ENCODE peak calls at places on chromosomes 5 and 9, in ten cellular contexts. One of them, this sample, is unnamed.

GRCh38 chr5:167587768-167588167 is 703.7 kb upstream of the WWC1 start:
- DNase-seq in stimulated activated CD8-positive, alpha-beta memory T cell treated with anti-CD3 and anti-CD28 coated beads, Interleukin-4, amount 100 ng/mL, for 1 hour: no peak
- DNase-seq in activated T-helper 2 cell treated with anti-CD3 and anti-CD28 coated beads, Interferon-gamma antibody, Interleukin-2, Interleukin-4, amounts not matched to agents 10 μg/mL and 5 μg/mL and 100 μg/mL, durations not matched to agents 14 hours and 24 hours and 36 hours: no peak
- DNase-seq in ACHN: peak; percentile 42
- DNase-seq in activated CD8-positive, alpha-beta memory T cell treated with anti-CD3 and anti-CD28 coated beads for 4 hours: no peak
- DNase-seq in stimulated activated CD4-positive, alpha-beta T cell treated with anti-CD3 and anti-CD28 coated beads, Interleukin-2, amount 100 ng/mL, for 4 hours: no peak
- DNase-seq in progenitor cell of endocrine pancreas: peak; percentile 19
- DNase-seq in SK-N-SH: peak; percentile 48
- DNase-seq in testis: peak; percentile 40
- DNase-seq in PC-3: peak; percentile 50
- DNase-seq in this sample: no peak

GRCh38 chr9:124779368-124780059 is 2.6 kb downstream of the OLFML2A start:
- DNase-seq in stimulated activated CD8-positive, alpha-beta memory T cell treated with anti-CD3 and anti-CD28 coated beads, Interleukin-4, amount 100 ng/mL, for 1 hour: no peak
- DNase-seq in activated T-helper 2 cell treated with anti-CD3 and anti-CD28 coated beads, Interferon-gamma antibody, Interleukin-2, Interleukin-4, amounts not matched to agents 10 μg/mL and 5 μg/mL and 100 μg/mL, durations not matched to agents 14 hours and 24 hours and 36 hours: peak; percentile 6
- DNase-seq in ACHN: no peak
- DNase-seq in activated CD8-positive, alpha-beta memory T cell treated with anti-CD3 and anti-CD28 coated beads for 4 hours: no peak
- DNase-seq in stimulated activated CD4-positive, alpha-beta T cell treated with anti-CD3 and anti-CD28 coated beads, Interleukin-2, amount 100 ng/mL, for 4 hours: no peak
- DNase-seq in progenitor cell of endocrine pancreas: no peak
- DNase-seq in SK-N-SH: no peak
- DNase-seq in testis: no peak
- DNase-seq in PC-3: peak; percentile 88
- DNase-seq in this sample: peak; percentile 18

GRCh38 chr9:136644343-136644592 is 18.4 kb upstream of the EGFL7 start:
- DNase-seq in stimulated activated CD8-positive, alpha-beta memory T cell treated with anti-CD3 and anti-CD28 coated beads, Interleukin-4, amount 100 ng/mL, for 1 hour: no peak
- DNase-seq in activated T-helper 2 cell treated with anti-CD3 and anti-CD28 coated beads, Interferon-gamma antibody, Interleukin-2, Interleukin-4, amounts not matched to agents 10 μg/mL and 5 μg/mL and 100 μg/mL, durations not matched to agents 14 hours and 24 hours and 36 hours: no peak
- DNase-seq in ACHN: no peak
- DNase-seq in activated CD8-positive, alpha-beta memory T cell treated with anti-CD3 and anti-CD28 coated beads for 4 hours: peak; percentile 47
- DNase-seq in stimulated activated CD4-positive, alpha-beta T cell treated with anti-CD3 and anti-CD28 coated beads, Interleukin-2, amount 100 ng/mL, for 4 hours: no peak
- DNase-seq in progenitor cell of endocrine pancreas: no peak
- DNase-seq in SK-N-SH: no peak
- DNase-seq in testis: peak; percentile 79
- DNase-seq in PC-3: no peak
- DNase-seq in this sample: peak; percentile 81

GRCh38 chr9:123784513-123784912 is 145.4 kb downstream of the DENND1A start:
- DNase-seq in stimulated activated CD8-positive, alpha-beta memory T cell treated with anti-CD3 and anti-CD28 coated beads, Interleukin-4, amount 100 ng/mL, for 1 hour: no peak
- DNase-seq in activated T-helper 2 cell treated with anti-CD3 and anti-CD28 coated beads, Interferon-gamma antibody, Interleukin-2, Interleukin-4, amounts not matched to agents 10 μg/mL and 5 μg/mL and 100 μg/mL, durations not matched to agents 14 hours and 24 hours and 36 hours: no peak
- DNase-seq in ACHN: no peak
- DNase-seq in activated CD8-positive, alpha-beta memory T cell treated with anti-CD3 and anti-CD28 coated beads for 4 hours: no peak
- DNase-seq in stimulated activated CD4-positive, alpha-beta T cell treated with anti-CD3 and anti-CD28 coated beads, Interleukin-2, amount 100 ng/mL, for 4 hours: no peak
- DNase-seq in progenitor cell of endocrine pancreas: no peak
- DNase-seq in SK-N-SH: no peak
- DNase-seq in testis: no peak
- DNase-seq in PC-3: no peak
- DNase-seq in this sample: no peak

GRCh38 chr5:116571568-116572321 is 2.9 kb downstream of the SEMA6A start:
- DNase-seq in stimulated activated CD8-positive, alpha-beta memory T cell treated with anti-CD3 and anti-CD28 coated beads, Interleukin-4, amount 100 ng/mL, for 1 hour: no peak
- DNase-seq in activated T-helper 2 cell treated with anti-CD3 and anti-CD28 coated beads, Interferon-gamma antibody, Interleukin-2, Interleukin-4, amounts not matched to agents 10 μg/mL and 5 μg/mL and 100 μg/mL, durations not matched to agents 14 hours and 24 hours and 36 hours: no peak
- DNase-seq in ACHN: peak; percentile 62
- DNase-seq in activated CD8-positive, alpha-beta memory T cell treated with anti-CD3 and anti-CD28 coated beads for 4 hours: no peak
- DNase-seq in stimulated activated CD4-positive, alpha-beta T cell treated with anti-CD3 and anti-CD28 coated beads, Interleukin-2, amount 100 ng/mL, for 4 hours: no peak
- DNase-seq in progenitor cell of endocrine pancreas: no peak
- DNase-seq in SK-N-SH: peak; percentile 25
- DNase-seq in testis: peak; percentile 30
- DNase-seq in PC-3: no peak
- DNase-seq in this sample: peak; percentile 32

GRCh38 chr9:98312365-98312764 is 56.9 kb upstream of the TBC1D2 start:
- DNase-seq in stimulated activated CD8-positive, alpha-beta memory T cell treated with anti-CD3 and anti-CD28 coated beads, Interleukin-4, amount 100 ng/mL, for 1 hour: no peak
- DNase-seq in activated T-helper 2 cell treated with anti-CD3 and anti-CD28 coated beads, Interferon-gamma antibody, Interleukin-2, Interleukin-4, amounts not matched to agents 10 μg/mL and 5 μg/mL and 100 μg/mL, durations not matched to agents 14 hours and 24 hours and 36 hours: no peak
- DNase-seq in ACHN: no peak
- DNase-seq in activated CD8-positive, alpha-beta memory T cell treated with anti-CD3 and anti-CD28 coated beads for 4 hours: no peak
- DNase-seq in stimulated activated CD4-positive, alpha-beta T cell treated with anti-CD3 and anti-CD28 coated beads, Interleukin-2, amount 100 ng/mL, for 4 hours: no peak
- DNase-seq in progenitor cell of endocrine pancreas: no peak
- DNase-seq in SK-N-SH: no peak
- DNase-seq in testis: no peak
- DNase-seq in PC-3: no peak
- DNase-seq in this sample: no peak

GRCh38 chr5:68243251-68243650 is 27.7 kb downstream of the PIK3R1 start:
- DNase-seq in stimulated activated CD8-positive, alpha-beta memory T cell treated with anti-CD3 and anti-CD28 coated beads, Interleukin-4, amount 100 ng/mL, for 1 hour: no peak
- DNase-seq in activated T-helper 2 cell treated with anti-CD3 and anti-CD28 coated beads, Interferon-gamma antibody, Interleukin-2, Interleukin-4, amounts not matched to agents 10 μg/mL and 5 μg/mL and 100 μg/mL, durations not matched to agents 14 hours and 24 hours and 36 hours: no peak
- DNase-seq in ACHN: no peak
- DNase-seq in activated CD8-positive, alpha-beta memory T cell treated with anti-CD3 and anti-CD28 coated beads for 4 hours: no peak
- DNase-seq in stimulated activated CD4-positive, alpha-beta T cell treated with anti-CD3 and anti-CD28 coated beads, Interleukin-2, amount 100 ng/mL, for 4 hours: no peak
- DNase-seq in progenitor cell of endocrine pancreas: no peak
- DNase-seq in SK-N-SH: no peak
- DNase-seq in testis: no peak
- DNase-seq in PC-3: no peak
- DNase-seq in this sample: no peak

GRCh38 chr9:112176410-112177010 is 1.4 kb upstream of the SUSD1 start:
- DNase-seq in stimulated activated CD8-positive, alpha-beta memory T cell treated with anti-CD3 and anti-CD28 coated beads, Interleukin-4, amount 100 ng/mL, for 1 hour: no peak
- DNase-seq in activated T-helper 2 cell treated with anti-CD3 and anti-CD28 coated beads, Interferon-gamma antibody, Interleukin-2, Interleukin-4, amounts not matched to agents 10 μg/mL and 5 μg/mL and 100 μg/mL, durations not matched to agents 14 hours and 24 hours and 36 hours: peak; percentile 33
- DNase-seq in ACHN: peak; percentile 24
- DNase-seq in activated CD8-positive, alpha-beta memory T cell treated with anti-CD3 and anti-CD28 coated beads for 4 hours: no peak
- DNase-seq in stimulated activated CD4-positive, alpha-beta T cell treated with anti-CD3 and anti-CD28 coated beads, Interleukin-2, amount 100 ng/mL, for 4 hours: no peak
- DNase-seq in progenitor cell of endocrine pancreas: no peak
- DNase-seq in SK-N-SH: no peak
- DNase-seq in testis: no peak
- DNase-seq in PC-3: no peak
- DNase-seq in this sample: no peak

GRCh38 chr5:10106806-10107205 is 142.9 kb downstream of the ATPSCKMT start:
- DNase-seq in stimulated activated CD8-positive, alpha-beta memory T cell treated with anti-CD3 and anti-CD28 coated beads, Interleukin-4, amount 100 ng/mL, for 1 hour: no peak
- DNase-seq in activated T-helper 2 cell treated with anti-CD3 and anti-CD28 coated beads, Interferon-gamma antibody, Interleukin-2, Interleukin-4, amounts not matched to agents 10 μg/mL and 5 μg/mL and 100 μg/mL, durations not matched to agents 14 hours and 24 hours and 36 hours: no peak
- DNase-seq in ACHN: no peak
- DNase-seq in activated CD8-positive, alpha-beta memory T cell treated with anti-CD3 and anti-CD28 coated beads for 4 hours: no peak
- DNase-seq in stimulated activated CD4-positive, alpha-beta T cell treated with anti-CD3 and anti-CD28 coated beads, Interleukin-2, amount 100 ng/mL, for 4 hours: no peak
- DNase-seq in progenitor cell of endocrine pancreas: no peak
- DNase-seq in SK-N-SH: no peak
- DNase-seq in testis: no peak
- DNase-seq in PC-3: no peak
- DNase-seq in this sample: no peak

GRCh38 chr9:121651295-121652036 is at the start of gene DAB2IP:
- DNase-seq in stimulated activated CD8-positive, alpha-beta memory T cell treated with anti-CD3 and anti-CD28 coated beads, Interleukin-4, amount 100 ng/mL, for 1 hour: no peak
- DNase-seq in activated T-helper 2 cell treated with anti-CD3 and anti-CD28 coated beads, Interferon-gamma antibody, Interleukin-2, Interleukin-4, amounts not matched to agents 10 μg/mL and 5 μg/mL and 100 μg/mL, durations not matched to agents 14 hours and 24 hours and 36 hours: no peak
- DNase-seq in ACHN: peak; percentile 4
- DNase-seq in activated CD8-positive, alpha-beta memory T cell treated with anti-CD3 and anti-CD28 coated beads for 4 hours: no peak
- DNase-seq in stimulated activated CD4-positive, alpha-beta T cell treated with anti-CD3 and anti-CD28 coated beads, Interleukin-2, amount 100 ng/mL, for 4 hours: no peak
- DNase-seq in progenitor cell of endocrine pancreas: peak; percentile 63
- DNase-seq in SK-N-SH: peak; percentile 93
- DNase-seq in testis: peak; percentile 61
- DNase-seq in PC-3: peak; percentile 52
- DNase-seq in this sample: peak; percentile 50

GRCh38 chr9:98494852-98495251 is 213.9 kb downstream of the GABBR2 start:
- DNase-seq in stimulated activated CD8-positive, alpha-beta memory T cell treated with anti-CD3 and anti-CD28 coated beads, Interleukin-4, amount 100 ng/mL, for 1 hour: no peak
- DNase-seq in activated T-helper 2 cell treated with anti-CD3 and anti-CD28 coated beads, Interferon-gamma antibody, Interleukin-2, Interleukin-4, amounts not matched to agents 10 μg/mL and 5 μg/mL and 100 μg/mL, durations not matched to agents 14 hours and 24 hours and 36 hours: no peak
- DNase-seq in ACHN: no peak
- DNase-seq in activated CD8-positive, alpha-beta memory T cell treated with anti-CD3 and anti-CD28 coated beads for 4 hours: no peak
- DNase-seq in stimulated activated CD4-positive, alpha-beta T cell treated with anti-CD3 and anti-CD28 coated beads, Interleukin-2, amount 100 ng/mL, for 4 hours: no peak
- DNase-seq in progenitor cell of endocrine pancreas: no peak
- DNase-seq in SK-N-SH: no peak
- DNase-seq in testis: no peak
- DNase-seq in PC-3: no peak
- DNase-seq in this sample: peak; percentile 14

GRCh38 chr9:29866556-29866955 is 2293.3 kb upstream of the C9orf72 start:
- DNase-seq in stimulated activated CD8-positive, alpha-beta memory T cell treated with anti-CD3 and anti-CD28 coated beads, Interleukin-4, amount 100 ng/mL, for 1 hour: no peak
- DNase-seq in activated T-helper 2 cell treated with anti-CD3 and anti-CD28 coated beads, Interferon-gamma antibody, Interleukin-2, Interleukin-4, amounts not matched to agents 10 μg/mL and 5 μg/mL and 100 μg/mL, durations not matched to agents 14 hours and 24 hours and 36 hours: no peak
- DNase-seq in ACHN: no peak
- DNase-seq in activated CD8-positive, alpha-beta memory T cell treated with anti-CD3 and anti-CD28 coated beads for 4 hours: no peak
- DNase-seq in stimulated activated CD4-positive, alpha-beta T cell treated with anti-CD3 and anti-CD28 coated beads, Interleukin-2, amount 100 ng/mL, for 4 hours: no peak
- DNase-seq in progenitor cell of endocrine pancreas: no peak
- DNase-seq in SK-N-SH: no peak
- DNase-seq in testis: no peak
- DNase-seq in PC-3: no peak
- DNase-seq in this sample: no peak

GRCh38 chr5:6503342-6503741 is 54.7 kb downstream of the UBE2QL1 start:
- DNase-seq in stimulated activated CD8-positive, alpha-beta memory T cell treated with anti-CD3 and anti-CD28 coated beads, Interleukin-4, amount 100 ng/mL, for 1 hour: no peak
- DNase-seq in activated T-helper 2 cell treated with anti-CD3 and anti-CD28 coated beads, Interferon-gamma antibody, Interleukin-2, Interleukin-4, amounts not matched to agents 10 μg/mL and 5 μg/mL and 100 μg/mL, durations not matched to agents 14 hours and 24 hours and 36 hours: no peak
- DNase-seq in ACHN: no peak
- DNase-seq in activated CD8-positive, alpha-beta memory T cell treated with anti-CD3 and anti-CD28 coated beads for 4 hours: no peak
- DNase-seq in stimulated activated CD4-positive, alpha-beta T cell treated with anti-CD3 and anti-CD28 coated beads, Interleukin-2, amount 100 ng/mL, for 4 hours: no peak
- DNase-seq in progenitor cell of endocrine pancreas: no peak
- DNase-seq in SK-N-SH: no peak
- DNase-seq in testis: no peak
- DNase-seq in PC-3: no peak
- DNase-seq in this sample: no peak

GRCh38 chr5:32639943-32640342 is 54.6 kb downstream of the SUB1 start:
- DNase-seq in stimulated activated CD8-positive, alpha-beta memory T cell treated with anti-CD3 and anti-CD28 coated beads, Interleukin-4, amount 100 ng/mL, for 1 hour: no peak
- DNase-seq in activated T-helper 2 cell treated with anti-CD3 and anti-CD28 coated beads, Interferon-gamma antibody, Interleukin-2, Interleukin-4, amounts not matched to agents 10 μg/mL and 5 μg/mL and 100 μg/mL, durations not matched to agents 14 hours and 24 hours and 36 hours: no peak
- DNase-seq in ACHN: no peak
- DNase-seq in activated CD8-positive, alpha-beta memory T cell treated with anti-CD3 and anti-CD28 coated beads for 4 hours: no peak
- DNase-seq in stimulated activated CD4-positive, alpha-beta T cell treated with anti-CD3 and anti-CD28 coated beads, Interleukin-2, amount 100 ng/mL, for 4 hours: no peak
- DNase-seq in progenitor cell of endocrine pancreas: no peak
- DNase-seq in SK-N-SH: no peak
- DNase-seq in testis: no peak
- DNase-seq in PC-3: peak; percentile 66
- DNase-seq in this sample: no peak

GRCh38 chr5:30849801-30850370 is 343.6 kb upstream of the CDH6 start:
- DNase-seq in stimulated activated CD8-positive, alpha-beta memory T cell treated with anti-CD3 and anti-CD28 coated beads, Interleukin-4, amount 100 ng/mL, for 1 hour: no peak
- DNase-seq in activated T-helper 2 cell treated with anti-CD3 and anti-CD28 coated beads, Interferon-gamma antibody, Interleukin-2, Interleukin-4, amounts not matched to agents 10 μg/mL and 5 μg/mL and 100 μg/mL, durations not matched to agents 14 hours and 24 hours and 36 hours: no peak
- DNase-seq in ACHN: peak; percentile 35
- DNase-seq in activated CD8-positive, alpha-beta memory T cell treated with anti-CD3 and anti-CD28 coated beads for 4 hours: no peak
- DNase-seq in stimulated activated CD4-positive, alpha-beta T cell treated with anti-CD3 and anti-CD28 coated beads, Interleukin-2, amount 100 ng/mL, for 4 hours: no peak
- DNase-seq in progenitor cell of endocrine pancreas: no peak
- DNase-seq in SK-N-SH: no peak
- DNase-seq in testis: no peak
- DNase-seq in PC-3: peak; percentile 93
- DNase-seq in this sample: no peak

GRCh38 chr5:91098581-91098980 is 284.5 kb downstream of the ARRDC3 start:
- DNase-seq in stimulated activated CD8-positive, alpha-beta memory T cell treated with anti-CD3 and anti-CD28 coated beads, Interleukin-4, amount 100 ng/mL, for 1 hour: no peak
- DNase-seq in activated T-helper 2 cell treated with anti-CD3 and anti-CD28 coated beads, Interferon-gamma antibody, Interleukin-2, Interleukin-4, amounts not matched to agents 10 μg/mL and 5 μg/mL and 100 μg/mL, durations not matched to agents 14 hours and 24 hours and 36 hours: no peak
- DNase-seq in ACHN: no peak
- DNase-seq in activated CD8-positive, alpha-beta memory T cell treated with anti-CD3 and anti-CD28 coated beads for 4 hours: no peak
- DNase-seq in stimulated activated CD4-positive, alpha-beta T cell treated with anti-CD3 and anti-CD28 coated beads, Interleukin-2, amount 100 ng/mL, for 4 hours: no peak
- DNase-seq in progenitor cell of endocrine pancreas: no peak
- DNase-seq in SK-N-SH: no peak
- DNase-seq in testis: no peak
- DNase-seq in PC-3: no peak
- DNase-seq in this sample: no peak

GRCh38 chr9:126149661-126150060 is 177.0 kb upstream of the MVB12B start:
- DNase-seq in stimulated activated CD8-positive, alpha-beta memory T cell treated with anti-CD3 and anti-CD28 coated beads, Interleukin-4, amount 100 ng/mL, for 1 hour: no peak
- DNase-seq in activated T-helper 2 cell treated with anti-CD3 and anti-CD28 coated beads, Interferon-gamma antibody, Interleukin-2, Interleukin-4, amounts not matched to agents 10 μg/mL and 5 μg/mL and 100 μg/mL, durations not matched to agents 14 hours and 24 hours and 36 hours: no peak
- DNase-seq in ACHN: no peak
- DNase-seq in activated CD8-positive, alpha-beta memory T cell treated with anti-CD3 and anti-CD28 coated beads for 4 hours: no peak
- DNase-seq in stimulated activated CD4-positive, alpha-beta T cell treated with anti-CD3 and anti-CD28 coated beads, Interleukin-2, amount 100 ng/mL, for 4 hours: no peak
- DNase-seq in progenitor cell of endocrine pancreas: peak; percentile 0
- DNase-seq in SK-N-SH: peak; percentile 20
- DNase-seq in testis: peak; percentile 6
- DNase-seq in PC-3: no peak
- DNase-seq in this sample: no peak

GRCh38 chr5:56172225-56172624 is 60.9 kb downstream of the ANKRD55 start:
- DNase-seq in stimulated activated CD8-positive, alpha-beta memory T cell treated with anti-CD3 and anti-CD28 coated beads, Interleukin-4, amount 100 ng/mL, for 1 hour: no peak
- DNase-seq in activated T-helper 2 cell treated with anti-CD3 and anti-CD28 coated beads, Interferon-gamma antibody, Interleukin-2, Interleukin-4, amounts not matched to agents 10 μg/mL and 5 μg/mL and 100 μg/mL, durations not matched to agents 14 hours and 24 hours and 36 hours: no peak
- DNase-seq in ACHN: peak; percentile 40
- DNase-seq in activated CD8-positive, alpha-beta memory T cell treated with anti-CD3 and anti-CD28 coated beads for 4 hours: no peak
- DNase-seq in stimulated activated CD4-positive, alpha-beta T cell treated with anti-CD3 and anti-CD28 coated beads, Interleukin-2, amount 100 ng/mL, for 4 hours: no peak
- DNase-seq in progenitor cell of endocrine pancreas: no peak
- DNase-seq in SK-N-SH: no peak
- DNase-seq in testis: no peak
- DNase-seq in PC-3: peak; percentile 3
- DNase-seq in this sample: no peak

GRCh38 chr9:28342815-28343338 is 769.6 kb upstream of the C9orf72 start:
- DNase-seq in stimulated activated CD8-positive, alpha-beta memory T cell treated with anti-CD3 and anti-CD28 coated beads, Interleukin-4, amount 100 ng/mL, for 1 hour: no peak
- DNase-seq in activated T-helper 2 cell treated with anti-CD3 and anti-CD28 coated beads, Interferon-gamma antibody, Interleukin-2, Interleukin-4, amounts not matched to agents 10 μg/mL and 5 μg/mL and 100 μg/mL, durations not matched to agents 14 hours and 24 hours and 36 hours: no peak
- DNase-seq in ACHN: no peak
- DNase-seq in activated CD8-positive, alpha-beta memory T cell treated with anti-CD3 and anti-CD28 coated beads for 4 hours: no peak
- DNase-seq in stimulated activated CD4-positive, alpha-beta T cell treated with anti-CD3 and anti-CD28 coated beads, Interleukin-2, amount 100 ng/mL, for 4 hours: no peak
- DNase-seq in progenitor cell of endocrine pancreas: no peak
- DNase-seq in SK-N-SH: peak; percentile 20
- DNase-seq in testis: no peak
- DNase-seq in PC-3: no peak
- DNase-seq in this sample: no peak

GRCh38 chr5:68071731-68072130 is 143.8 kb upstream of the PIK3R1 start:
- DNase-seq in stimulated activated CD8-positive, alpha-beta memory T cell treated with anti-CD3 and anti-CD28 coated beads, Interleukin-4, amount 100 ng/mL, for 1 hour: no peak
- DNase-seq in activated T-helper 2 cell treated with anti-CD3 and anti-CD28 coated beads, Interferon-gamma antibody, Interleukin-2, Interleukin-4, amounts not matched to agents 10 μg/mL and 5 μg/mL and 100 μg/mL, durations not matched to agents 14 hours and 24 hours and 36 hours: no peak
- DNase-seq in ACHN: no peak
- DNase-seq in activated CD8-positive, alpha-beta memory T cell treated with anti-CD3 and anti-CD28 coated beads for 4 hours: no peak
- DNase-seq in stimulated activated CD4-positive, alpha-beta T cell treated with anti-CD3 and anti-CD28 coated beads, Interleukin-2, amount 100 ng/mL, for 4 hours: no peak
- DNase-seq in progenitor cell of endocrine pancreas: no peak
- DNase-seq in SK-N-SH: no peak
- DNase-seq in testis: no peak
- DNase-seq in PC-3: peak; percentile 1
- DNase-seq in this sample: no peak

GRCh38 chr9:117691367-117691766 is 12.8 kb upstream of the TLR4 start:
- DNase-seq in stimulated activated CD8-positive, alpha-beta memory T cell treated with anti-CD3 and anti-CD28 coated beads, Interleukin-4, amount 100 ng/mL, for 1 hour: no peak
- DNase-seq in activated T-helper 2 cell treated with anti-CD3 and anti-CD28 coated beads, Interferon-gamma antibody, Interleukin-2, Interleukin-4, amounts not matched to agents 10 μg/mL and 5 μg/mL and 100 μg/mL, durations not matched to agents 14 hours and 24 hours and 36 hours: no peak
- DNase-seq in ACHN: no peak
- DNase-seq in activated CD8-positive, alpha-beta memory T cell treated with anti-CD3 and anti-CD28 coated beads for 4 hours: no peak
- DNase-seq in stimulated activated CD4-positive, alpha-beta T cell treated with anti-CD3 and anti-CD28 coated beads, Interleukin-2, amount 100 ng/mL, for 4 hours: no peak
- DNase-seq in progenitor cell of endocrine pancreas: no peak
- DNase-seq in SK-N-SH: no peak
- DNase-seq in testis: no peak
- DNase-seq in PC-3: no peak
- DNase-seq in this sample: no peak

GRCh38 chr9:132175431-132175830 is 13.6 kb downstream of the NTNG2 start:
- DNase-seq in stimulated activated CD8-positive, alpha-beta memory T cell treated with anti-CD3 and anti-CD28 coated beads, Interleukin-4, amount 100 ng/mL, for 1 hour: no peak
- DNase-seq in activated T-helper 2 cell treated with anti-CD3 and anti-CD28 coated beads, Interferon-gamma antibody, Interleukin-2, Interleukin-4, amounts not matched to agents 10 μg/mL and 5 μg/mL and 100 μg/mL, durations not matched to agents 14 hours and 24 hours and 36 hours: no peak
- DNase-seq in ACHN: no peak
- DNase-seq in activated CD8-positive, alpha-beta memory T cell treated with anti-CD3 and anti-CD28 coated beads for 4 hours: no peak
- DNase-seq in stimulated activated CD4-positive, alpha-beta T cell treated with anti-CD3 and anti-CD28 coated beads, Interleukin-2, amount 100 ng/mL, for 4 hours: no peak
- DNase-seq in progenitor cell of endocrine pancreas: no peak
- DNase-seq in SK-N-SH: no peak
- DNase-seq in testis: no peak
- DNase-seq in PC-3: no peak
- DNase-seq in this sample: no peak